ENCODE peak calls at places on chromosomes 3 and 15, in six cellular contexts. One of them, this sample, is unnamed.

GRCh38 chr15:74350295-74351275 is 16.9 kb downstream of the CYP11A1 start:
- DNase-seq in sigmoid colon: no peak
- DNase-seq in upper lobe of right lung: no peak
- DNase-seq in left ventricle myocardium inferior: no peak
- DNase-seq in Panc1: no peak
- DNase-seq in thyroid gland: no peak
- DNase-seq in this sample: no peak

GRCh38 chr3:193775421-193776077 is 182.5 kb downstream of the OPA1 start:
- DNase-seq in sigmoid colon: peak; percentile 34
- DNase-seq in left ventricle myocardium inferior: no peak
- DNase-seq in upper lobe of right lung: no peak
- DNase-seq in Panc1: no peak
- DNase-seq in thyroid gland: no peak
- DNase-seq in this sample: no peak

GRCh38 chr3:170360916-170361315 is 3.4 kb downstream of the SKIL start:
- DNase-seq in sigmoid colon: no peak
- DNase-seq in Panc1: no peak
- DNase-seq in thyroid gland: no peak
- DNase-seq in left ventricle myocardium inferior: no peak
- DNase-seq in upper lobe of right lung: no peak
- DNase-seq in this sample: no peak

GRCh38 chr3:101801174-101801573 is 22.2 kb downstream of the NXPE3 start:
- DNase-seq in upper lobe of right lung: no peak
- DNase-seq in Panc1: no peak
- DNase-seq in left ventricle myocardium inferior: no peak
- DNase-seq in thyroid gland: no peak
- DNase-seq in sigmoid colon: no peak
- DNase-seq in this sample: no peak

GRCh38 chr3:168533600-168533999 is 437.9 kb upstream of the GOLIM4 start:
- DNase-seq in upper lobe of right lung: no peak
- DNase-seq in sigmoid colon: no peak
- DNase-seq in thyroid gland: no peak
- DNase-seq in Panc1: no peak
- DNase-seq in left ventricle myocardium inferior: no peak
- DNase-seq in this sample: no peak

GRCh38 chr3:88151358-88151757 is 1.6 kb downstream of the C3orf38 start:
- DNase-seq in sigmoid colon: no peak
- DNase-seq in Panc1: no peak
- DNase-seq in left ventricle myocardium inferior: no peak
- DNase-seq in thyroid gland: no peak
- DNase-seq in upper lobe of right lung: no peak
- DNase-seq in this sample: no peak

GRCh38 chr15:101539930-101540329 is 50.4 kb upstream of the PCSK6 start:
- DNase-seq in sigmoid colon: peak; percentile 25
- DNase-seq in Panc1: no peak
- DNase-seq in left ventricle myocardium inferior: no peak
- DNase-seq in upper lobe of right lung: no peak
- DNase-seq in thyroid gland: no peak
- DNase-seq in this sample: no peak

GRCh38 chr3:125076464-125076863 is 20.7 kb upstream of the HEG1 start:
- DNase-seq in Panc1: no peak
- DNase-seq in sigmoid colon: no peak
- DNase-seq in left ventricle myocardium inferior: no peak
- DNase-seq in upper lobe of right lung: no peak
- DNase-seq in thyroid gland: no peak
- DNase-seq in this sample: no peak

GRCh38 chr15:71424765-71425164 is 309.5 kb downstream of the THSD4 start:
- DNase-seq in Panc1: no peak
- DNase-seq in sigmoid colon: no peak
- DNase-seq in thyroid gland: no peak
- DNase-seq in left ventricle myocardium inferior: no peak
- DNase-seq in upper lobe of right lung: no peak
- DNase-seq in this sample: no peak

GRCh38 chr3:141457624-141458236 is 29.1 kb upstream of the RASA2 start:
- DNase-seq in thyroid gland: no peak
- DNase-seq in Panc1: no peak
- DNase-seq in sigmoid colon: no peak
- DNase-seq in upper lobe of right lung: no peak
- DNase-seq in left ventricle myocardium inferior: no peak
- DNase-seq in this sample: no peak

GRCh38 chr3:182508896-182509295 is 284.4 kb upstream of the ATP11B start:
- DNase-seq in left ventricle myocardium inferior: no peak
- DNase-seq in thyroid gland: no peak
- DNase-seq in Panc1: no peak
- DNase-seq in upper lobe of right lung: no peak
- DNase-seq in sigmoid colon: no peak
- DNase-seq in this sample: no peak

GRCh38 chr3:173553635-173554280 is 156.2 kb downstream of the NLGN1 start:
- DNase-seq in thyroid gland: peak; percentile 20
- DNase-seq in sigmoid colon: no peak
- DNase-seq in Panc1: peak; percentile 15
- DNase-seq in upper lobe of right lung: no peak
- DNase-seq in left ventricle myocardium inferior: no peak
- DNase-seq in this sample: no peak

GRCh38 chr3:47583320-47584075 is 4.8 kb upstream of the CSPG5 start:
- DNase-seq in Panc1: no peak
- DNase-seq in upper lobe of right lung: no peak
- DNase-seq in left ventricle myocardium inferior: no peak
- DNase-seq in sigmoid colon: no peak
- DNase-seq in thyroid gland: no peak
- DNase-seq in this sample: no peak

GRCh38 chr3:149386299-149386606 is 8.8 kb upstream of the TM4SF1 start:
- DNase-seq in Panc1: no peak
- DNase-seq in thyroid gland: no peak
- DNase-seq in upper lobe of right lung: no peak
- DNase-seq in left ventricle myocardium inferior: no peak
- DNase-seq in sigmoid colon: no peak
- DNase-seq in this sample: no peak

GRCh38 chr15:81292516-81293001 is 31.4 kb downstream of the STARD5 start:
- DNase-seq in thyroid gland: no peak
- DNase-seq in Panc1: no peak
- DNase-seq in upper lobe of right lung: no peak
- DNase-seq in left ventricle myocardium inferior: no peak
- DNase-seq in sigmoid colon: no peak
- DNase-seq in this sample: no peak

GRCh38 chr3:22098000-22098399 is 347.0 kb upstream of the ZNF385D start:
- DNase-seq in Panc1: no peak
- DNase-seq in left ventricle myocardium inferior: no peak
- DNase-seq in sigmoid colon: no peak
- DNase-seq in upper lobe of right lung: no peak
- DNase-seq in thyroid gland: no peak
- DNase-seq in this sample: no peak

GRCh38 chr3:14246414-14246813 is 67.8 kb downstream of the LSM3 start:
- DNase-seq in sigmoid colon: no peak
- DNase-seq in upper lobe of right lung: no peak
- DNase-seq in thyroid gland: no peak
- DNase-seq in Panc1: no peak
- DNase-seq in left ventricle myocardium inferior: no peak
- DNase-seq in this sample: no peak

GRCh38 chr3:60384352-60384751 is 866.9 kb downstream of the FHIT start:
- DNase-seq in thyroid gland: no peak
- DNase-seq in sigmoid colon: no peak
- DNase-seq in Panc1: no peak
- DNase-seq in upper lobe of right lung: no peak
- DNase-seq in left ventricle myocardium inferior: no peak
- DNase-seq in this sample: no peak

GRCh38 chr3:154559623-154560022 is 129.6 kb upstream of the GPR149 start:
- DNase-seq in sigmoid colon: no peak
- DNase-seq in Panc1: no peak
- DNase-seq in upper lobe of right lung: no peak
- DNase-seq in left ventricle myocardium inferior: no peak
- DNase-seq in thyroid gland: no peak
- DNase-seq in this sample: no peak

GRCh38 chr3:73625124-73625665 is 454 bp upstream of the PDZRN3 start:
- DNase-seq in Panc1: no peak
- DNase-seq in sigmoid colon: no peak
- DNase-seq in left ventricle myocardium inferior: peak; percentile 54
- DNase-seq in thyroid gland: peak; percentile 3
- DNase-seq in upper lobe of right lung: no peak
- DNase-seq in this sample: peak; percentile 51

GRCh38 chr3:172464306-172464705 is 16.1 kb upstream of the GHSR start:
- DNase-seq in thyroid gland: no peak
- DNase-seq in left ventricle myocardium inferior: no peak
- DNase-seq in Panc1: no peak
- DNase-seq in upper lobe of right lung: no peak
- DNase-seq in sigmoid colon: no peak
- DNase-seq in this sample: no peak

GRCh38 chr3:194270627-194271458 is 80.3 kb downstream of the CPN2 start:
- DNase-seq in thyroid gland: peak; percentile 99
- DNase-seq in Panc1: no peak
- DNase-seq in sigmoid colon: peak; percentile 97
- DNase-seq in left ventricle myocardium inferior: peak; percentile 89
- DNase-seq in upper lobe of right lung: peak; percentile 70
- DNase-seq in this sample: peak; percentile 78

GRCh38 chr3:4038351-4038750 is 239.1 kb downstream of the LRRN1 start:
- DNase-seq in left ventricle myocardium inferior: no peak
- DNase-seq in upper lobe of right lung: no peak
- DNase-seq in Panc1: no peak
- DNase-seq in sigmoid colon: no peak
- DNase-seq in thyroid gland: no peak
- DNase-seq in this sample: no peak

GRCh38 chr3:4033296-4033695 is 234.1 kb downstream of the LRRN1 start:
- DNase-seq in Panc1: no peak
- DNase-seq in left ventricle myocardium inferior: no peak
- DNase-seq in thyroid gland: no peak
- DNase-seq in sigmoid colon: no peak
- DNase-seq in upper lobe of right lung: no peak
- DNase-seq in this sample: no peak

GRCh38 chr3:4030567-4030966 is 231.3 kb downstream of the LRRN1 start:
- DNase-seq in thyroid gland: no peak
- DNase-seq in Panc1: no peak
- DNase-seq in sigmoid colon: no peak
- DNase-seq in upper lobe of right lung: no peak
- DNase-seq in left ventricle myocardium inferior: no peak
- DNase-seq in this sample: no peak

DNA sequence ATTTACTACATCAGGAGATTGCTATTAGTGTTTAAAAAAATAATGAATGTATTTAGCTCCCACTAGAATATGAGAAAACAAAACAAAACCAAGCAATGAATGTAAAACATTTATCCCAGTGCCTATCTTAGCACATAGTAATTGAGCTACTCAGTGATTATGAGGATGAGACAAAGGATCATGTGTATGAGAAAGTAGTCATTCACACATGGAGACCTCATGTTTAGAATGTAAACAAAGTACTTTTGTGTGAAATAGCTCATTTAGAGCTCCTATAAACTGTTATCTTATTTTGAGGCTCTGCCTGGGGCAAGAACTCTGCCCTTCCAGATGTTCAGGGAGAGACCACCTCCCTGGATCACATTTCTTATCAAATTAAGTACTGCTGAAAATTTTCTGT is 236.8 kb downstream of the LRRN1 start:
- DNase-seq in sigmoid colon: no peak
- DNase-seq in Panc1: no peak
- DNase-seq in left ventricle myocardium inferior: no peak
- DNase-seq in thyroid gland: no peak
- DNase-seq in upper lobe of right lung: no peak
- DNase-seq in this sample: no peak
- H3K4me3 ChIP-seq in sigmoid colon: no peak overlapping the region
- H3K4me3 ChIP-seq in Panc1: no peak overlapping the region
- H3K4me3 ChIP-seq in left ventricle myocardium inferior: no peak overlapping the region
- H3K4me3 ChIP-seq in thyroid gland: no peak overlapping the region
- H3K4me3 ChIP-seq in upper lobe of right lung: no peak overlapping the region
- H3K4me3 ChIP-seq in this sample: no peak overlapping the region

GRCh38 chr3:17742092-17742836 is at the start of gene TBC1D5:
- DNase-seq in Panc1: no peak
- DNase-seq in upper lobe of right lung: peak; percentile 99
- DNase-seq in sigmoid colon: peak; percentile 99
- DNase-seq in left ventricle myocardium inferior: peak; percentile 81
- DNase-seq in thyroid gland: peak; percentile 97
- DNase-seq in this sample: peak; percentile 96

GRCh38 chr3:17741621-17742091 is 775 bp downstream of the TBC1D5 start:
- DNase-seq in Panc1: no peak
- DNase-seq in thyroid gland: no peak
- DNase-seq in sigmoid colon: no peak
- DNase-seq in upper lobe of right lung: no peak
- DNase-seq in left ventricle myocardium inferior: no peak
- DNase-seq in this sample: no peak

GRCh38 chr3:17738921-17739320 is 3.5 kb downstream of the TBC1D5 start:
- DNase-seq in Panc1: no peak
- DNase-seq in upper lobe of right lung: no peak
- DNase-seq in left ventricle myocardium inferior: no peak
- DNase-seq in thyroid gland: no peak
- DNase-seq in sigmoid colon: no peak
- DNase-seq in this sample: no peak

GRCh38 chr3:17742837-17743659 is 617 bp upstream of the TBC1D5 start:
- DNase-seq in sigmoid colon: no peak
- DNase-seq in upper lobe of right lung: no peak
- DNase-seq in Panc1: peak; percentile 84
- DNase-seq in thyroid gland: no peak
- DNase-seq in left ventricle myocardium inferior: peak; percentile 96
- DNase-seq in this sample: no peak

GRCh38 chr3:17740703-17741102 is 1.7 kb downstream of the TBC1D5 start:
- DNase-seq in Panc1: peak; percentile 61
- DNase-seq in upper lobe of right lung: no peak
- DNase-seq in sigmoid colon: no peak
- DNase-seq in thyroid gland: no peak
- DNase-seq in left ventricle myocardium inferior: no peak
- DNase-seq in this sample: no peak
- H3K4me1 ChIP-seq in Panc1: peaks cover 11% of the 10 kb centered on the region
- H3K4me1 ChIP-seq in upper lobe of right lung: peaks cover 31% of the 10 kb centered on the region
- H3K4me1 ChIP-seq in sigmoid colon: peaks cover 31% of the 10 kb centered on the region
- H3K4me1 ChIP-seq in thyroid gland: peaks cover 15% of the 10 kb centered on the region
- H3K4me1 ChIP-seq in left ventricle myocardium inferior: peaks cover 58% of the 10 kb centered on the region
- H3K4me1 ChIP-seq in this sample: no peaks in the 10 kb centered on the region

GRCh38 chr3:123267821-123268220 is 66.1 kb downstream of the SEC22A start:
- DNase-seq in left ventricle myocardium inferior: no peak
- DNase-seq in thyroid gland: no peak
- DNase-seq in upper lobe of right lung: no peak
- DNase-seq in Panc1: no peak
- DNase-seq in sigmoid colon: no peak
- DNase-seq in this sample: no peak
- TF ChIP-seq CTCF in left ventricle myocardium inferior: no peak
- TF ChIP-seq CTCF in thyroid gland: no peak
- TF ChIP-seq CTCF in upper lobe of right lung: no peak
- TF ChIP-seq CTCF in Panc1: peak; percentile 19
- TF ChIP-seq CTCF in sigmoid colon: no peak
- TF ChIP-seq CTCF in this sample: no peak

DNA sequence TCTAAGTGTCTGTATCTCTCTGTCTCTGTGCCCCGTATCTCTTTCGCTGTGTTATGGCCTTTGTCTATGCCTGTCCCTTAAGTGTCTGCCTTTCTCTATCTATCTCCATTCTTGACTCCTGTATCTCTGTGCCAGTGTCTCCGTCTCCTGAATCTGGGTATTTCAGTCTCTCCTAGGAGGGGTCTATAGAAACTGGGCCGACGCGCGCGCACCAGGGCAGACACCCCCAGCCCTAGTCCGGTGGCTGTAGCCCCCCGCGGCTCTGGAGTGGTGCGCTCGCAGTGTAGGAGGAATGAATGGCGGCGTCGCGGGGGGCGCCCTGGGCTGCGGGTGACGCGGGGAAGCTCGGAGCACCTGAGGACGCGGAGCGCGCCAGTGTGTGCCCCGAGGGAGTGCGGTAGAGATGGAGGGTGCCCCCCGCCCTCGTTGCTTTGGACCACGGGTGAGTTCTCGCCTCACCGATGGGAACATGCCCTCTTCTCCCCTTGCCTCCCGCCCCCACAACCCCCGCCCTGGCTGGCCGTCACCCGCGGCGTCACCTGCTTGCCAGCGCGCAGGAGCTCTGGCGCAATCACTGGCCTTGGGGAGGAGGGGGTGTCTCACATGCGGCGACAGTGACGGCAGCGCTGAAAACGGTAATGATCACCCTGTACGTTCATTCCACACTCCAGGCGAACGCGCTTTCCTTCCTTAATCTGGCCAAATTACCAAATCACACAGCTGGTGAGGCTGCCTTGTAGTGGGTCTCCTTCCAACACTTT is 993 bp upstream of the CAMK2N2 start:
- DNase-seq in sigmoid colon: no peak
- DNase-seq in left ventricle myocardium inferior: no peak
- DNase-seq in upper lobe of right lung: no peak
- DNase-seq in thyroid gland: peak; percentile 30
- DNase-seq in Panc1: no peak
- DNase-seq in this sample: no peak
- H3K4me3 ChIP-seq in sigmoid colon: no peak overlapping the region
- H3K4me3 ChIP-seq in left ventricle myocardium inferior: peak overlapping the region; percentile 66
- H3K4me3 ChIP-seq in upper lobe of right lung: peak overlapping the region; percentile 48
- H3K4me3 ChIP-seq in thyroid gland: no peak overlapping the region
- H3K4me3 ChIP-seq in Panc1: peak overlapping the region; percentile 54
- H3K4me3 ChIP-seq in this sample: no peak overlapping the region

This sample was measured in uterus.